ENCODE peak calls at places on chromosomes 11 and 22, in eight cellular contexts. One of them, this sample, is unnamed.

GRCh38 chr11:116692318-116693106 is 80.3 kb downstream of the BUD13 start:
- DNase-seq in foreskin fibroblast: no peak
- DNase-seq in progenitor cell of endocrine pancreas: no peak
- DNase-seq in pancreas: no peak
- DNase-seq in thoracic aorta: no peak
- DNase-seq in kidney epithelial cell: no peak
- DNase-seq in fibroblast of villous mesenchyme: no peak
- DNase-seq in osteoblast: no peak
- DNase-seq in this sample: no peak

GRCh38 chr11:6481924-6482275 is 599 bp downstream of the TIMM10B start:
- DNase-seq in progenitor cell of endocrine pancreas: no peak
- DNase-seq in fibroblast of villous mesenchyme: peak; percentile 37
- DNase-seq in osteoblast: no peak
- DNase-seq in kidney epithelial cell: no peak
- DNase-seq in thoracic aorta: no peak
- DNase-seq in pancreas: no peak
- DNase-seq in foreskin fibroblast: peak; percentile 30
- DNase-seq in this sample: no peak

GRCh38 chr22:20751185-20751851 is 22.6 kb upstream of the SERPIND1 start:
- DNase-seq in osteoblast: peak; percentile 15
- DNase-seq in fibroblast of villous mesenchyme: no peak
- DNase-seq in pancreas: no peak
- DNase-seq in progenitor cell of endocrine pancreas: no peak
- DNase-seq in foreskin fibroblast: peak; percentile 11
- DNase-seq in thoracic aorta: no peak
- DNase-seq in kidney epithelial cell: no peak
- DNase-seq in this sample: peak; percentile 49

GRCh38 chr11:100902454-100903141 is 215.5 kb downstream of the ARHGAP42 start:
- DNase-seq in kidney epithelial cell: no peak
- DNase-seq in pancreas: no peak
- DNase-seq in progenitor cell of endocrine pancreas: no peak
- DNase-seq in foreskin fibroblast: no peak
- DNase-seq in osteoblast: no peak
- DNase-seq in thoracic aorta: no peak
- DNase-seq in fibroblast of villous mesenchyme: no peak
- DNase-seq in this sample: no peak

GRCh38 chr11:17890333-17890732 is 122.5 kb downstream of the SERGEF start:
- DNase-seq in osteoblast: no peak
- DNase-seq in foreskin fibroblast: peak; percentile 41
- DNase-seq in kidney epithelial cell: no peak
- DNase-seq in thoracic aorta: no peak
- DNase-seq in fibroblast of villous mesenchyme: no peak
- DNase-seq in pancreas: no peak
- DNase-seq in progenitor cell of endocrine pancreas: no peak
- DNase-seq in this sample: no peak

GRCh38 chr11:117259417-117259816 is 26.9 kb downstream of the RNF214 start:
- DNase-seq in thoracic aorta: no peak
- DNase-seq in osteoblast: peak; percentile 77
- DNase-seq in progenitor cell of endocrine pancreas: no peak
- DNase-seq in kidney epithelial cell: no peak
- DNase-seq in foreskin fibroblast: peak; percentile 71
- DNase-seq in fibroblast of villous mesenchyme: peak; percentile 68
- DNase-seq in pancreas: no peak
- DNase-seq in this sample: no peak

GRCh38 chr11:111259871-111260270 is 14.3 kb downstream of the POU2AF2 start:
- DNase-seq in pancreas: no peak
- DNase-seq in progenitor cell of endocrine pancreas: no peak
- DNase-seq in kidney epithelial cell: no peak
- DNase-seq in osteoblast: no peak
- DNase-seq in fibroblast of villous mesenchyme: no peak
- DNase-seq in foreskin fibroblast: no peak
- DNase-seq in thoracic aorta: no peak
- DNase-seq in this sample: no peak

GRCh38 chr22:50191041-50191740 is 5.5 kb downstream of the TRABD start:
- DNase-seq in thoracic aorta: no peak
- DNase-seq in fibroblast of villous mesenchyme: peak; percentile 61
- DNase-seq in pancreas: peak; percentile 57
- DNase-seq in foreskin fibroblast: no peak
- DNase-seq in osteoblast: no peak
- DNase-seq in progenitor cell of endocrine pancreas: no peak
- DNase-seq in kidney epithelial cell: no peak
- DNase-seq in this sample: peak; percentile 15

GRCh38 chr11:117479372-117479771 is 151.7 kb downstream of the CEP164 start:
- DNase-seq in osteoblast: peak; percentile 19
- DNase-seq in progenitor cell of endocrine pancreas: no peak
- DNase-seq in thoracic aorta: no peak
- DNase-seq in foreskin fibroblast: no peak
- DNase-seq in fibroblast of villous mesenchyme: no peak
- DNase-seq in kidney epithelial cell: no peak
- DNase-seq in pancreas: no peak
- DNase-seq in this sample: no peak

GRCh38 chr11:2787816-2788750 is 88.3 kb upstream of the KCNQ1OT1 start:
- DNase-seq in pancreas: peak; percentile 8
- DNase-seq in thoracic aorta: no peak
- DNase-seq in fibroblast of villous mesenchyme: no peak
- DNase-seq in foreskin fibroblast: no peak
- DNase-seq in osteoblast: peak; percentile 31
- DNase-seq in progenitor cell of endocrine pancreas: peak; percentile 14
- DNase-seq in kidney epithelial cell: no peak
- DNase-seq in this sample: peak; percentile 49

GRCh38 chr11:104352036-104352435 is 188.1 kb upstream of the PDGFD start:
- DNase-seq in thoracic aorta: no peak
- DNase-seq in fibroblast of villous mesenchyme: no peak
- DNase-seq in progenitor cell of endocrine pancreas: no peak
- DNase-seq in pancreas: no peak
- DNase-seq in kidney epithelial cell: peak; percentile 14
- DNase-seq in osteoblast: no peak
- DNase-seq in foreskin fibroblast: no peak
- DNase-seq in this sample: no peak

DNA sequence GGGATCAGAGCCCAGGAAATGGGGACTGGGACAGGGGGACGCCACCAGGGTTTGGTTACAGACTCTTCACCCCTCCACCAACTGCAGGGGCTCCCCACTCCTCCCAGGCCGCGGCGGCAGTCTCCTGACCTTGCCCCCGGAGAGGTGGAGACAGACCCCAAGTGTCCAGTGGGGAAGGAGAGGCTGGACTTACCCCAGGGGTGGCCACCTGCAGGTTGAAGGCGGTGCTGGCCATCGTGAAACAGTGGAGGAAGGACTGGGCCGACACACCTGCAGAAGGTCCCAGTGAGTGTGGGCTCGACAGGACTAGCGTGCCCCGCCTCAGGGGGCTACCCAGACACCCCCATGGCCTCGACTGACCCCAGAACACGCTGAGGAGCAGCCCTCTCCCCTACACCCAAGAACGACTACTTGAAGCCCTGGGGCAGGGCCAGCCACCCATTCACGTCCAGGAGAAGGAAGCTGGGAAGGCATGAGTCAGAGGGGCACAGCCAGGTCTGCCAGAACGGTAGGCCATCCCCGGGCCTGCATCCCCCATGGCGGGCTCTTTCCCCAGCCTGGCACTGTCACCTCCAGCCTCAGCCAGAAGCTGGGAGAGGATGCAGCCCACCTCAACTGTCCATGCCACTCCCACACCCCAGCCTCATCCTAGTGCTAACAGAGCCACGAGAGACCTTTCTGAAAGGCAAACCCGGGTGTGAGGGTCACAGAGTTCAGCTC is 2.3 kb downstream of the GATD1 start:
- DNase-seq in osteoblast: peak; percentile 97
- DNase-seq in kidney epithelial cell: no peak
- DNase-seq in pancreas: no peak
- DNase-seq in progenitor cell of endocrine pancreas: no peak
- DNase-seq in foreskin fibroblast: peak; percentile 59
- DNase-seq in fibroblast of villous mesenchyme: no peak
- DNase-seq in thoracic aorta: no peak
- DNase-seq in this sample: no peak
- TF ChIP-seq CTCF in osteoblast: no peak
- TF ChIP-seq CTCF in kidney epithelial cell: peak; percentile 11
- TF ChIP-seq CTCF in pancreas: no peak
- TF ChIP-seq CTCF in progenitor cell of endocrine pancreas: no peak
- TF ChIP-seq CTCF in foreskin fibroblast: no peak
- TF ChIP-seq CTCF in fibroblast of villous mesenchyme: no peak
- TF ChIP-seq CTCF in thoracic aorta: no peak
- TF ChIP-seq CTCF in this sample: no peak

GRCh38 chr11:83241291-83241946 is 44.7 kb downstream of the CCDC90B start:
- DNase-seq in kidney epithelial cell: peak; percentile 31
- DNase-seq in foreskin fibroblast: peak; percentile 77
- DNase-seq in osteoblast: peak; percentile 45
- DNase-seq in thoracic aorta: no peak
- DNase-seq in fibroblast of villous mesenchyme: peak; percentile 70
- DNase-seq in pancreas: peak; percentile 46
- DNase-seq in progenitor cell of endocrine pancreas: peak; percentile 13
- DNase-seq in this sample: peak; percentile 48
- TF ChIP-seq CTCF in kidney epithelial cell: peak; percentile 78
- TF ChIP-seq CTCF in foreskin fibroblast: peak; percentile 62
- TF ChIP-seq CTCF in osteoblast: peak; percentile 79
- TF ChIP-seq CTCF in thoracic aorta: peak; percentile 39
- TF ChIP-seq CTCF in fibroblast of villous mesenchyme: peak; percentile 70
- TF ChIP-seq CTCF in pancreas: peak; percentile 34
- TF ChIP-seq CTCF in progenitor cell of endocrine pancreas: peak; percentile 71
- TF ChIP-seq CTCF in this sample: peak; percentile 61

GRCh38 chr11:77035041-77035440 is 843 bp downstream of the B3GNT6 start:
- DNase-seq in kidney epithelial cell: no peak
- DNase-seq in foreskin fibroblast: no peak
- DNase-seq in osteoblast: no peak
- DNase-seq in progenitor cell of endocrine pancreas: no peak
- DNase-seq in fibroblast of villous mesenchyme: no peak
- DNase-seq in pancreas: no peak
- DNase-seq in thoracic aorta: no peak
- DNase-seq in this sample: no peak

GRCh38 chr11:77031599-77031998 is 2.6 kb upstream of the B3GNT6 start:
- DNase-seq in kidney epithelial cell: no peak
- DNase-seq in fibroblast of villous mesenchyme: no peak
- DNase-seq in foreskin fibroblast: no peak
- DNase-seq in osteoblast: no peak
- DNase-seq in pancreas: no peak
- DNase-seq in thoracic aorta: no peak
- DNase-seq in progenitor cell of endocrine pancreas: no peak
- DNase-seq in this sample: no peak

GRCh38 chr11:77027275-77027674 is 6.9 kb upstream of the B3GNT6 start:
- DNase-seq in progenitor cell of endocrine pancreas: no peak
- DNase-seq in foreskin fibroblast: peak; percentile 54
- DNase-seq in pancreas: no peak
- DNase-seq in fibroblast of villous mesenchyme: no peak
- DNase-seq in osteoblast: no peak
- DNase-seq in thoracic aorta: no peak
- DNase-seq in kidney epithelial cell: no peak
- DNase-seq in this sample: no peak

GRCh38 chr11:77029829-77030228 is 4.4 kb upstream of the B3GNT6 start:
- DNase-seq in pancreas: no peak
- DNase-seq in kidney epithelial cell: no peak
- DNase-seq in progenitor cell of endocrine pancreas: no peak
- DNase-seq in osteoblast: no peak
- DNase-seq in foreskin fibroblast: no peak
- DNase-seq in fibroblast of villous mesenchyme: no peak
- DNase-seq in thoracic aorta: no peak
- DNase-seq in this sample: no peak

DNA sequence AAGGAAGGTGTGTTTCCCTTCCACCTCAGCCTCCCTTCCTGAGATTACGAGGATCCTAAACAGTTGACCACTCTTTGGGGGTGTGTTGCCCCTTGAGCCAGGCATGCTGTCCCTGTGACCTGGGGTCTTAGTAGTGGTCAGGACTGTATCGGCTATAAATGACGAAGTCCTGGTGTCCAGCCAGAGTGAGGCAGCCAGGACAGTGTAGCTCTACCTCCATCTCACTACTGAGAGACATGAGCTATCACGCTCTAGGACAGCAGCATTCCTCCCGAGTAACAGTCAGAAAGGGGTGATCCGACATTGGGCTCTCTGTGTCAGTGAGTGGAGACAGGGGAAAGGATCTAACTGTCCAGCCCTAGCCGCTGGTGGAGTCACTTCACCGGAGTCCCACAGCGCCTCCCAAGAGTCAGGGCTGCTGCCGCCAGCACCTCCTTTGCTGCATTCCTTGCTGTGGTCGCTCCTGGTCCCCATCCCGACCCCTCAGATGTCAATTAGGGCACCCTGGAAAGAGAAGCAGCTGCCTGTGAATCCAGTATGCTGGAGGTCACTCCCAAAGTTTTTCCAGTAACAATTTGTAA is 3.3 kb upstream of the B3GNT6 start:
- DNase-seq in foreskin fibroblast: no peak
- DNase-seq in progenitor cell of endocrine pancreas: no peak
- DNase-seq in osteoblast: no peak
- DNase-seq in thoracic aorta: no peak
- DNase-seq in fibroblast of villous mesenchyme: no peak
- DNase-seq in pancreas: no peak
- DNase-seq in kidney epithelial cell: no peak
- DNase-seq in this sample: no peak
- TF ChIP-seq CTCF in foreskin fibroblast: no peak
- TF ChIP-seq CTCF in progenitor cell of endocrine pancreas: no peak
- TF ChIP-seq CTCF in osteoblast: no peak
- TF ChIP-seq CTCF in thoracic aorta: no peak
- TF ChIP-seq CTCF in fibroblast of villous mesenchyme: no peak
- TF ChIP-seq CTCF in pancreas: no peak
- TF ChIP-seq CTCF in kidney epithelial cell: no peak
- TF ChIP-seq CTCF in this sample: no peak

GRCh38 chr11:43311791-43312607 is at the start of gene API5:
- DNase-seq in fibroblast of villous mesenchyme: peak; percentile 95
- DNase-seq in progenitor cell of endocrine pancreas: peak; percentile 88
- DNase-seq in foreskin fibroblast: peak; percentile 97
- DNase-seq in kidney epithelial cell: peak; percentile 78
- DNase-seq in pancreas: peak; percentile 88
- DNase-seq in osteoblast: peak; percentile 89
- DNase-seq in thoracic aorta: peak; percentile 55
- DNase-seq in this sample: peak; percentile 88
- TF ChIP-seq CTCF in fibroblast of villous mesenchyme: peak; percentile 71
- TF ChIP-seq CTCF in progenitor cell of endocrine pancreas: peak; percentile 76
- TF ChIP-seq CTCF in foreskin fibroblast: peak; percentile 76
- TF ChIP-seq CTCF in kidney epithelial cell: peak; percentile 91
- TF ChIP-seq CTCF in pancreas: peak; percentile 58
- TF ChIP-seq CTCF in osteoblast: peak; percentile 75
- TF ChIP-seq CTCF in thoracic aorta: peak; percentile 67
- TF ChIP-seq CTCF in this sample: peak; percentile 59